ENCODE peak calls at places on chromosome 9, in six cellular contexts. D is CD4-positive, alpha-beta memory T cell; C is kidney; Q is Caco-2; R is ascending aorta; W is neural progenitor cell. P is an unnamed sample.

GRCh38 chr9:19404278-19405075 is 4.3 kb upstream of the ACER2 start:
- DNase-seq in R (no peak), D (no peak), C (no peak), Q (no peak), W (no peak), P (peak; percentile 51)

GRCh38 chr9:114507726-114508125 is 2.5 kb upstream of the WHRN start:
- DNase-seq in W (peak; percentile 57), D (peak; percentile 39), Q (no peak), R (no peak), C (no peak), P (no peak)

GRCh38 chr9:11269036-11269435 is 656.2 kb upstream of the PTPRD start:
- DNase-seq in D (no peak), W (peak; percentile 31), R (no peak), C (no peak), Q (no peak), P (no peak)

GRCh38 chr9:69342769-69343168 is 17.8 kb downstream of the ENTREP1 start:
- DNase-seq in Q (no peak), R (no peak), D (no peak), C (no peak), W (no peak), P (no peak)

GRCh38 chr9:117747571-117747970 is 43.4 kb downstream of the TLR4 start:
- DNase-seq in C (no peak), D (no peak), Q (no peak), W (no peak), R (no peak), P (no peak)

GRCh38 chr9:116860509-116861120 is 173.5 kb downstream of the TRIM32 start:
- DNase-seq in R (no peak), C (peak; percentile 75), D (peak; percentile 2), W (peak; percentile 85), Q (peak; percentile 69), P (no peak)

GRCh38 chr9:83628540-83628939 is 5.6 kb downstream of the IDNK start:
- DNase-seq in D (no peak), C (no peak), W (no peak), Q (no peak), R (no peak), P (no peak)

GRCh38 chr9:88645172-88645868 is 110.3 kb downstream of the NXNL2 start:
- DNase-seq in R (no peak), D (no peak), W (no peak), Q (no peak), C (no peak), P (no peak)

GRCh38 chr9:135076143-135076875 is 11.2 kb upstream of the OLFM1 start:
- DNase-seq in C (peak; percentile 55), R (no peak), Q (peak; percentile 14), D (no peak), W (peak; percentile 48), P (peak; percentile 32)

GRCh38 chr9:89592201-89592815 is 12.5 kb upstream of the GADD45G start:
- DNase-seq in R (no peak), Q (no peak), W (no peak), D (no peak), C (no peak), P (no peak)

GRCh38 chr9:86783884-86784283 is 163.4 kb downstream of the GAS1 start:
- DNase-seq in R (no peak), W (no peak), C (no peak), D (no peak), Q (no peak), P (no peak)

GRCh38 chr9:3467593-3468219 is 58.1 kb downstream of the RFX3 start:
- DNase-seq in D (peak; percentile 58), Q (peak; percentile 40), W (peak; percentile 82), C (no peak), R (peak; percentile 11), P (no peak)

GRCh38 chr9:110900917-110901316 is 137.4 kb downstream of the LPAR1 start:
- DNase-seq in C (no peak), R (no peak), Q (no peak), D (no peak), W (no peak), P (no peak)

GRCh38 chr9:17315341-17315740 is 180.5 kb downstream of the CNTLN start:
- DNase-seq in C (no peak), R (no peak), Q (no peak), D (no peak), W (no peak), P (no peak)

GRCh38 chr9:70668751-70669150 is 254.3 kb upstream of the KLF9 start:
- DNase-seq in C (no peak), R (no peak), W (no peak), D (no peak), Q (no peak), P (no peak)

GRCh38 chr9:19781240-19781639 is 7.6 kb downstream of the SLC24A2 start:
- DNase-seq in W (no peak), R (no peak), C (no peak), D (no peak), Q (no peak), P (no peak)

GRCh38 chr9:114720296-114720695 is 38.3 kb upstream of the TEX48 start:
- DNase-seq in R (no peak), Q (no peak), C (no peak), D (no peak), W (no peak), P (no peak)

GRCh38 chr9:37422289-37423104 is at the start of gene GRHPR:
- DNase-seq in R (peak; percentile 52), D (peak; percentile 86), C (peak; percentile 96), W (peak; percentile 83), Q (peak; percentile 91), P (peak; percentile 85)

GRCh38 chr9:117290809-117291208 is 124.0 kb downstream of the ASTN2 start:
- DNase-seq in W (no peak), D (no peak), C (no peak), Q (no peak), R (no peak), P (no peak)

GRCh38 chr9:82939451-82939850 is 123.5 kb downstream of the RASEF start:
- DNase-seq in W (no peak), Q (no peak), R (no peak), C (no peak), D (no peak), P (no peak)

GRCh38 chr9:124782661-124783574 is 6.0 kb downstream of the OLFML2A start:
- DNase-seq in C (no peak), Q (peak; percentile 35), W (no peak), D (no peak), R (no peak), P (no peak)

GRCh38 chr9:37430841-37431597 is 8.5 kb downstream of the GRHPR start:
- DNase-seq in Q (peak; percentile 56), W (peak; percentile 73), D (no peak), C (no peak), R (no peak), P (no peak)

GRCh38 chr9:37947987-37948386 is 44.1 kb upstream of the SLC25A51 start:
- DNase-seq in Q (no peak), D (no peak), C (no peak), W (no peak), R (no peak), P (no peak)

GRCh38 chr9:113559834-113560620 is 96.5 kb downstream of the RGS3 start:
- DNase-seq in W (no peak), R (no peak), Q (no peak), D (no peak), C (peak; percentile 10), P (peak; percentile 42)

GRCh38 chr9:88791105-88791805 is 200.0 kb upstream of the S1PR3 start:
- DNase-seq in C (no peak), W (no peak), D (no peak), Q (no peak), R (no peak), P (no peak)

DNA sequence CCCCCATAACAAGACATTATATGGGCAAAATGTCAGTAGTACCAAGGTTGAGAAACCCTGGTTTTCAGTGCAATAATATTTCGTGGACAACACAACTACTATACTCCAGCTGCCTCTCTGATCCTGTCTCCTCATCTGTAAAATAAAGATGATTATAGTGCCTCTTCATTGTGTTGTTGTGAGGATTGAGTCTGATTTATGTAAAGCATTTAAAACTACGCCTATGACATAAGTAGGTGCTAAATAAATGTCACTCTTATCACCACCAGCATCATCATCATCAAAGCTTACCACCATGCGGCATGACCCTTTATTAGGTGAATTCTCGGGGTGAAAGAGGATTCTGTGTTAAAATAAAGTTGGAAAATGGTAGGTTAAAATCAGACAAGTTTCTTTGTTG is 67.8 kb upstream of the IFNE start:
- DNase-seq in W (no peak), D (no peak), C (no peak), R (no peak), Q (no peak), P (no peak)
- H3K4me3 ChIP-seq in W (no peak overlapping the region), D (no peak overlapping the region), C (no peak overlapping the region), R (no peak overlapping the region), Q (no peak overlapping the region), P (peak overlapping the region; percentile 4)

GRCh38 chr9:136526625-136527066 is 19.2 kb downstream of the NOTCH1 start:
- DNase-seq in C (no peak), D (no peak), R (no peak), W (peak; percentile 72), Q (peak; percentile 72), P (no peak)
- H3K4me1 ChIP-seq in C (peaks cover 60% of the 10 kb centered on the region), D (peaks cover 33% of the 10 kb centered on the region), R (no peaks in the 10 kb centered on the region), W (peaks cover 50% of the 10 kb centered on the region), Q (peaks cover 23% of the 10 kb centered on the region), P (no peaks in the 10 kb centered on the region)

GRCh38 chr9:131704988-131705387 is 34.9 kb downstream of the RAPGEF1 start:
- DNase-seq in W (no peak), Q (no peak), D (no peak), C (no peak), R (no peak), P (no peak)
- H3K4me3 ChIP-seq in W (no peak overlapping the region), Q (no peak overlapping the region), D (no peak overlapping the region), C (no peak overlapping the region), R (no peak overlapping the region), P (no peak overlapping the region)

GRCh38 chr9:109383356-109383755 is 62.5 kb upstream of the EPB41L4B start:
- DNase-seq in R (no peak), W (no peak), C (no peak), D (no peak), Q (no peak), P (no peak)

GRCh38 chr9:109382182-109382581 is 61.3 kb upstream of the EPB41L4B start:
- DNase-seq in Q (no peak), W (no peak), R (no peak), D (no peak), C (no peak), P (no peak)

GRCh38 chr9:109382585-109382984 is 61.7 kb upstream of the EPB41L4B start:
- DNase-seq in D (no peak), W (no peak), R (no peak), C (no peak), Q (no peak), P (no peak)

GRCh38 chr9:109379513-109379912 is 58.7 kb upstream of the EPB41L4B start:
- DNase-seq in Q (no peak), C (no peak), R (no peak), D (no peak), W (no peak), P (no peak)

DNA sequence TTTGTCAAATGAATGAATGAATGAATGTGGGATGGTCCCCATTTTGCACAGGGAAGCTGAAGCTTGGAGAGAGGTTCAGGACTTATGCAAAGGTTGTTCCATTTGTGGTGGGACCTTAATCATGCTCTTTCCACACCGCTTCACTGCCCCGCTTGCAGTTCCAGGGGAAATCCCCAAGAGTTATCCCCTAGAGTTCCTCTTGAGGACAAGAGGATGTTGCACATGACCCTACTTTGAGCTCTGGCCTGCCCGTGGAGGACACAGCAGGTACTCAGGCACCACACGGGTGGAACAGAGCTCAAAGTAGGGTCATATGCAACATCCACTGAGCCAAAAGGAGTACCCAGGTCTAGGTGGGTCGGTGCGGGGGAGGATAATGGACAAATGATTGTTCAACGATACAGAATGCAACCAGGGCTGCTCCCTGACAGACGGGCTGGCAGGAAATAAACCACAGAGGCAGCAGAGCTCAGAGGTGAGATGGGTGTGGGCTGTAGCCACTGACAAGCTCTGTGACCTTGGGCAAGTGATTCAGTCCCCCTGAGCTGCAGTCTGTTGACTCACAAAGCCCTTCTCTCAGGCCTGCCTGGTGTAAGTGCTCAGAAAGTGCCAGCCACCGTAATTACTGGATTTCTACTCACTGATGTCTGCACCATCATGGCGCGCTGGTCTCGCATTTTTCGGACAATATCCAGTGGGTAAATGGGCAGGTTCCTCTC is 60.3 kb upstream of the EPB41L4B start:
- DNase-seq in Q (no peak), W (no peak), D (no peak), C (no peak), R (no peak), P (no peak)
- H3K4me1 ChIP-seq in Q (no peaks in the 10 kb centered on the region), W (no peaks in the 10 kb centered on the region), D (no peaks in the 10 kb centered on the region), C (no peaks in the 10 kb centered on the region), R (no peaks in the 10 kb centered on the region), P (no peaks in the 10 kb centered on the region)

P was measured in RWPE2.